ENCODE peak calls at places on chromosomes 13 and 19, in ten cellular contexts. E, P, N, K, U, O, Q, Y, I and D are unnamed samples. For H3K4me1, the result is how much of the 10 kb centered on the place peaks cover.

GRCh38 chr13:102487330-102487729 is 85.5 kb upstream of the FGF14 start:
- DNase-seq in P (no peak), E (no peak), Q (no peak), K (no peak), I (no peak), N (no peak), U (no peak), O (no peak), Y (no peak), D (no peak)

GRCh38 chr19:3365447-3366103 is 808 bp upstream of the NFIC start:
- DNase-seq in I (peak), Q (peak), K (peak), Y (no peak), O (no peak), E (no peak), U (peak), P (no peak), N (no peak), D (peak)

GRCh38 chr13:23558675-23559536 is 11.3 kb upstream of the TNFRSF19 start:
- DNase-seq in N (no peak), K (peak), U (peak), E (no peak), Q (no peak), I (peak), Y (no peak), P (peak), O (peak), D (peak)

GRCh38 chr13:52405767-52406494 is at the start of gene THSD1:
- DNase-seq in E (no peak), Q (peak), O (no peak), P (peak), N (peak), K (peak), Y (no peak), U (peak), I (peak), D (peak)

GRCh38 chr13:101013245-101013644 is 338.6 kb upstream of the TMTC4 start:
- DNase-seq in I (no peak), Y (no peak), U (no peak), N (no peak), E (no peak), O (no peak), P (no peak), K (no peak), Q (no peak), D (no peak)

GRCh38 chr19:1274081-1274851 is 1.1 kb upstream of the FAM174C start:
- DNase-seq in I (peak), P (no peak), Q (no peak), O (no peak), U (no peak), E (no peak), N (no peak), K (peak), Y (no peak), D (peak)

GRCh38 chr19:15169541-15170285 is 31.1 kb downstream of the NOTCH3 start:
- DNase-seq in O (no peak), Y (no peak), E (no peak), N (no peak), P (no peak), I (no peak), K (no peak), Q (no peak), U (no peak), D (no peak)

GRCh38 chr13:102657630-102658029 is 37.2 kb downstream of the METTL21C start:
- DNase-seq in K (no peak), Y (no peak), I (no peak), E (no peak), Q (no peak), N (no peak), U (no peak), O (no peak), P (no peak), D (no peak)

GRCh38 chr13:104460553-104460952 is 1394.3 kb upstream of the SLC10A2 start:
- DNase-seq in P (no peak), I (no peak), E (no peak), U (no peak), Q (no peak), O (no peak), Y (no peak), N (no peak), K (no peak), D (no peak)

GRCh38 chr13:42355841-42356575 is 84.1 kb downstream of the AKAP11 start:
- DNase-seq in Y (no peak), U (no peak), O (no peak), I (no peak), Q (no peak), K (no peak), E (no peak), N (no peak), P (no peak), D (no peak)

GRCh38 chr19:35458821-35459391 is 10.8 kb downstream of the FFAR2 start:
- DNase-seq in Y (no peak), K (no peak), E (no peak), P (no peak), I (no peak), N (no peak), U (no peak), Q (no peak), O (no peak), D (no peak)

GRCh38 chr19:419721-420515 is 11.0 kb upstream of the C2CD4C start:
- DNase-seq in Y (no peak), Q (no peak), O (no peak), U (no peak), K (peak), E (no peak), P (no peak), I (peak), N (no peak), D (no peak)

GRCh38 chr19:14672043-14672872 is 2.4 kb downstream of the ADGRE3 start:
- DNase-seq in Y (no peak), N (peak), U (no peak), E (no peak), Q (peak), O (no peak), I (no peak), K (no peak), P (no peak), D (no peak)

GRCh38 chr13:39910833-39911232 is 255.4 kb downstream of the COG6 start:
- DNase-seq in Y (no peak), O (no peak), N (no peak), Q (no peak), U (no peak), I (no peak), P (no peak), K (no peak), E (no peak), D (no peak)

GRCh38 chr13:94706854-94707399 is 5.4 kb downstream of the SOX21 start:
- DNase-seq in U (no peak), K (no peak), Q (no peak), I (no peak), O (no peak), P (no peak), E (no peak), N (no peak), Y (no peak), D (no peak)

GRCh38 chr19:2040647-2041435 is 10.2 kb downstream of the MKNK2 start:
- DNase-seq in U (no peak), O (no peak), N (no peak), P (no peak), Q (no peak), I (peak), K (peak), Y (no peak), E (no peak), D (peak)

GRCh38 chr19:46970815-46971214 is 48.8 kb upstream of the NPAS1 start:
- DNase-seq in U (peak), I (peak), P (no peak), K (peak), O (no peak), E (no peak), N (no peak), Y (no peak), Q (no peak), D (no peak)
- H3K4me1 ChIP-seq in U (half or more), I (under half), P (half or more), K (half or more), O (under half), E (under half), N (under half), Y (under half), Q (half or more), D (under half)

GRCh38 chr19:18436651-18437478 is 1.1 kb downstream of the ISYNA1 start:
- DNase-seq in Y (peak), O (no peak), N (peak), Q (peak), U (peak), K (peak), E (peak), I (peak), P (no peak), D (peak)
- H3K4me1 ChIP-seq in Y (under half), O (under half), N (under half), Q (half or more), U (under half), K (under half), E (under half), I (under half), P (half or more), D (under half)

GRCh38 chr19:31146546-31147183 is 202.6 kb downstream of the TSHZ3 start:
- DNase-seq in Q (no peak), U (no peak), O (peak), E (no peak), P (no peak), Y (no peak), I (no peak), K (no peak), N (no peak), D (no peak)

GRCh38 chr19:31145909-31146453 is 203.3 kb downstream of the TSHZ3 start:
- DNase-seq in Q (no peak), U (no peak), K (no peak), P (no peak), E (no peak), Y (no peak), N (no peak), O (no peak), I (no peak), D (no peak)

GRCh38 chr19:31147234-31147633 is 202.0 kb downstream of the TSHZ3 start:
- DNase-seq in N (no peak), I (no peak), P (no peak), K (no peak), E (no peak), O (no peak), Y (no peak), Q (no peak), U (no peak), D (no peak)

GRCh38 chr19:31148671-31149070 is 200.6 kb downstream of the TSHZ3 start:
- DNase-seq in U (no peak), Q (no peak), O (no peak), P (no peak), E (no peak), K (no peak), Y (no peak), N (no peak), I (no peak), D (no peak)

GRCh38 chr19:31149306-31149975 is 199.8 kb downstream of the TSHZ3 start:
- DNase-seq in E (no peak), Q (no peak), U (no peak), P (no peak), O (no peak), I (no peak), Y (no peak), N (no peak), K (no peak), D (no peak)
- H3K4me1 ChIP-seq in E (under half), Q (under half), U (under half), P (under half), O (half or more), I (under half), Y (under half), N (under half), K (under half), D (under half)

GRCh38 chr19:7863971-7864718 is 10.0 kb downstream of the PRR36 start:
- DNase-seq in K (peak), N (no peak), I (peak), O (no peak), P (no peak), Q (no peak), Y (no peak), U (no peak), E (no peak), D (no peak)
- H3K4me1 ChIP-seq in K (under half), N (under half), I (under half), O (under half), P (under half), Q (under half), Y (under half), U (under half), E (under half), D (under half)

GRCh38 chr19:8208119-8208709 is 956 bp upstream of the CERS4 start:
- DNase-seq in U (no peak), I (no peak), Y (no peak), Q (no peak), P (no peak), K (no peak), N (no peak), O (no peak), E (peak), D (no peak)
- H3K4me1 ChIP-seq in U (under half), I (under half), Y (under half), Q (under half), P (under half), K (under half), N (under half), O (under half), E (under half), D (under half)

GRCh38 chr13:30276178-30276577 is 31.2 kb downstream of the KATNAL1 start:
- DNase-seq in N (no peak), Y (no peak), U (no peak), E (no peak), P (no peak), O (no peak), Q (no peak), I (no peak), K (no peak), D (no peak)
- H3K4me1 ChIP-seq in N (under half), Y (under half), U (under half), E (under half), P (under half), O (under half), Q (under half), I (under half), K (under half), D (under half)

DNA sequence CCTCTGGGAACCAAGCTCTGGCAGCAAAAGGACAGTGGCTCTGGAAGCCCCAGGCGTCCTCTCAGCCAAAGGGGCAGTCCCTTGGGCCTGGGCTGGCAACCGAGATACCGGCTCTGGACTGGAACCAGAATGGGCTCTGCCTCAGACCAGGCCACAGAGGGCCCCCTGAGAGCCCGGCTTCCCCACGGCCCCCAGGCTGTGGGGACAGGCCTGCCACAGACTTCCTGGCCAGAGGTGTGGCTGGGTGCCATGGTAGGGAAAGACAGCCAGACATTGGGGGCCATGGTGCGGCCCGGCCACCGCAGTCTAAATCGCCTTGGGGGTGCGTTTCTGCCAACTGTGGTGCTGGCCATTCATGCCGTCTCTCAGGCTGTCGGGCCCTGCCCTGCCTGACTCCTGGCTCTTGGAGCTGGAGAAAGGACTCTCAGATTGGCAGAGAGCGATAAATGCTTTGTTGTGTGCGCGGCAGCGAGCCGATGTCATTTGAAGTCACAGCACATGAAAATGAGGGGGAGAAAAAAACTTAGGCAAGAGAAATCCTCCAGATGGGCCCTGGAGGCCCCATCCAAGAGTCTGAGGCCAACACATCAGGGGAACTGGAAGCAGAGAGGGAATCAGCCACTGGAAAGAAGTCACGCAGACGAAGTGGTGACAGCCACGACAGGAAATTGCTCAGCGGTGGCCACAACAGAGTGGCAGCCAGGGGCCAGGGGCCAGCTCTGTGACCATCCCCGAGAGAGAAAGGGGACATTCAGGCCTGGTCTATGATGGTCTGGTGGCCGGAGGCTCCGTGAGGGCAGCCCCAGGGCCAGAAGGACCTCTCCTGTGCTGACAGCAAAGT is 26.5 kb downstream of the SH3GL1 start:
- DNase-seq in Y (no peak), P (no peak), N (no peak), O (no peak), I (no peak), K (peak), E (no peak), Q (peak), U (peak), D (peak)
- H3K4me1 ChIP-seq in Y (half or more), P (half or more), N (half or more), O (half or more), I (under half), K (half or more), E (half or more), Q (half or more), U (half or more), D (half or more)

GRCh38 chr19:47714339-47714738 is 1.1 kb downstream of the EHD2 start:
- DNase-seq in I (no peak), O (no peak), Q (no peak), E (no peak), P (no peak), K (no peak), Y (no peak), U (no peak), N (no peak), D (no peak)

GRCh38 chr19:47716270-47716937 is 3.2 kb downstream of the EHD2 start:
- DNase-seq in N (no peak), I (no peak), O (no peak), E (no peak), U (no peak), Y (no peak), P (no peak), K (no peak), Q (no peak), D (peak)

GRCh38 chr19:47723573-47723923 is 10.3 kb downstream of the EHD2 start:
- DNase-seq in N (no peak), O (no peak), P (no peak), U (peak), Y (no peak), E (no peak), Q (peak), I (peak), K (peak), D (peak)

GRCh38 chr19:47720669-47721068 is 7.4 kb downstream of the EHD2 start:
- DNase-seq in O (no peak), K (no peak), E (no peak), N (no peak), Q (no peak), I (no peak), Y (no peak), P (no peak), U (no peak), D (no peak)

DNA sequence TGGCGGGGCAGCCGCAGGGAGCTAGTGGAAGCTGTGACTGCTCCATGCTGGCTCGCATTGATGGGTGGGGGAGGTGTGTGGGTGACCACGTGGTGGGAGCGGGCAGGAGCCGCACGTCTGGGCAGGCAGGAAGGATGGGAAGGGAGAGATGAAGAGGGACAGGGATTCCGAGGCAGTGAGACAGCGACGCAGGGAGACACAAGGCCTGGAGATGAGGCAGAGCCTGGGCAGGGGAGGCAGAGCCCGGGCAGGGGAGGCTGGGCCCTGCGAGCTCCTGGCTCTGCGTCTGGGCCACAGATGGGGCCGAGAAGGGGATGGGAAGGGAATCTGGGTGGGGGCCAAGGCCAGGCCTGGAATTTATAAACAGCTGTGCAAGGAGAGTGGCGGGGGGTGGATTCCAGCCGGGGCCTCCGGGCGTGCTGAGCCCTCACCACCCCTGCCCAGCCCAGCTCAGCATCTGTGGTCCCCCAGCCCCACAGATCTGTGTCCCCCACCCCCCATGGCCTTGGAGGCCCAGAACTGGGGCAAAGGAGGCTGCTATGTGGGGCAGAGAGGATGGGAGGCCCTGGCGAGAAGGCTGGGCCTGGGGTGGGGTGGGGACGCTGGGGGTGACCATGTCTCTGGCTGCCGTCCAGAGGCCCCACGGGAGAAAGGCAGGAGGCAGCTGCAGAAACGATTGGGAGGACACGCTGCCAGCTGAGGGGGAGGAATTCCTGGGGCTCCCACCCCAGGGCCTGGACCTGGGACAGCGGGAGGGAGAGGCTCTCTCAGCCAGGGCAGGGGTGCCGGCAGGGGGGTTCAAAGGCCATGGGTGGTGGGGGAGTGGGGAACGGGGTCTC is 6.0 kb downstream of the EHD2 start:
- DNase-seq in U (peak), I (peak), P (peak), Q (peak), Y (no peak), K (peak), N (no peak), E (no peak), O (peak), D (peak)
- H3K4me1 ChIP-seq in U (half or more), I (under half), P (half or more), Q (half or more), Y (under half), K (under half), N (under half), E (under half), O (under half), D (under half)

GRCh38 chr19:32200312-32201038 is 144.9 kb upstream of the ZNF507 start:
- DNase-seq in Q (peak), P (no peak), E (no peak), Y (no peak), N (no peak), U (peak), I (no peak), K (no peak), O (no peak), D (no peak)

GRCh38 chr19:32199501-32200040 is 145.8 kb upstream of the ZNF507 start:
- DNase-seq in I (no peak), K (no peak), P (no peak), E (no peak), U (no peak), O (no peak), Q (peak), Y (no peak), N (no peak), D (no peak)

GRCh38 chr19:32195706-32196610 is 149.5 kb upstream of the ZNF507 start:
- DNase-seq in U (no peak), E (no peak), K (no peak), Q (peak), I (no peak), P (no peak), O (no peak), N (no peak), Y (no peak), D (no peak)

GRCh38 chr19:32196690-32197420 is 148.6 kb upstream of the ZNF507 start:
- DNase-seq in Q (peak), N (no peak), E (no peak), P (no peak), O (no peak), Y (no peak), U (no peak), I (no peak), K (no peak), D (no peak)

DNA sequence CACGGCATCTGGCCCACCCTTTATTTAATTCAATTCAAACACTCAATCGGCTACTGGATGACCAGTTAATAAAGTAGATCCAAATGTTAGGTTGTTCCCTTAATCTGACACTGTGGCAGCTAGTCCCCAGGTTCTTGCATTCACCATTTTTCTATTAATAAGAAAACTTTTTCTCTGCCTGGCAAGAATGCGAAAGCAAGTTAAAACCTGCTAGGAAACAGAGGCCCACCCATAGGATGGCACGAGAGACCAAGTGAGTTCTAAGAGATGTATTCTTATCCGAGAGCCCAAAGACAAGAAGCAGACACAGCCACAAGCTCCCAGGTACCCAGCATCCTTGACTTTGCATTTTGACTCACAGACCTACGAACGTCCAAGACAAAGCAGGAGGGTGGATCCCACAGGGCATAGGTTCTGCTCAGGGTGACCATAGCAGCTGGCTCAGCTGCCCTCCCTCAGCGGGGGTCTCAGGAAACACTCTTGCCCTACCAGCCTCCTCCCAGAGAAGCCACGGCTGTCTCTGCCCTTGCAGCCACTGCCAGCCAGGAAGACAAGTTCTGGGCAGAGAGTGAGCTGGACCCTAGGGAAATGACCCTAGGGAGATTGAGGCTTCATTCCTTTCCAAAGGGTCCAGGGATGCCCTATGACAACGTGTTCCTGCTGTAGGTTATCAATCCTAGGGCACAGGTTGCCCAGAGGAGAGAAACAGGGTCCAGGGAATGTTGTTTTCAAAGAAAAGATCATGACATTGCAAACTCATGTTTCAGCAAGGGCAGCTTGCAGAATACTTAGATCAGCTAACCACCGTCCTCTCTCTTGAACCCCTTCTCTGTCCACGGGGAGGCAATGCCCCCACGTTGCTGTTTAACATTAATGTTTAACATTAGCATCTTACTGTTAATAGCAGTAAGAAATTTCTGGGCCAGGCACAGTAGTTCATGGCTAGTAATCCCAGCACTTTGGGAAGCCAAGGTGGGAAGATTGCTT is 147.2 kb upstream of the ZNF507 start:
- DNase-seq in P (no peak), I (no peak), N (no peak), K (no peak), O (no peak), Y (no peak), E (no peak), U (no peak), Q (peak), D (no peak)
- H3K4me1 ChIP-seq in P (under half), I (under half), N (under half), K (under half), O (under half), Y (under half), E (under half), U (under half), Q (under half), D (under half)